ENCODE peak calls at places on chromosomes 12 and 14, in seven cellular contexts. One of them, this sample, is unnamed.

GRCh38 chr14:29648045-29648444 is 279.6 kb downstream of the PRKD1 start:
- DNase-seq in Kasumi-1: no peak
- DNase-seq in naive B cell: no peak
- DNase-seq in neural progenitor cell: no peak
- DNase-seq in KG1: no peak
- DNase-seq in MG63: no peak
- DNase-seq in C1 segment of cervical spinal cord: no peak
- DNase-seq in this sample: no peak

GRCh38 chr12:88897723-88898122 is 317.5 kb upstream of the KITLG start:
- DNase-seq in Kasumi-1: no peak
- DNase-seq in C1 segment of cervical spinal cord: no peak
- DNase-seq in MG63: peak; percentile 5
- DNase-seq in KG1: no peak
- DNase-seq in neural progenitor cell: no peak
- DNase-seq in naive B cell: no peak
- DNase-seq in this sample: no peak

GRCh38 chr12:19239616-19240234 is 110.2 kb downstream of the PLEKHA5 start:
- DNase-seq in KG1: no peak
- DNase-seq in Kasumi-1: no peak
- DNase-seq in C1 segment of cervical spinal cord: no peak
- DNase-seq in MG63: peak; percentile 86
- DNase-seq in naive B cell: no peak
- DNase-seq in neural progenitor cell: peak; percentile 29
- DNase-seq in this sample: no peak

GRCh38 chr14:24179961-24180726 is 8.3 kb downstream of the REC8 start:
- DNase-seq in neural progenitor cell: no peak
- DNase-seq in MG63: peak; percentile 21
- DNase-seq in C1 segment of cervical spinal cord: peak; percentile 23
- DNase-seq in naive B cell: no peak
- DNase-seq in KG1: no peak
- DNase-seq in Kasumi-1: no peak
- DNase-seq in this sample: no peak

GRCh38 chr14:90608925-90609324 is 207.3 kb downstream of the TTC7B start:
- DNase-seq in MG63: no peak
- DNase-seq in naive B cell: no peak
- DNase-seq in C1 segment of cervical spinal cord: no peak
- DNase-seq in KG1: no peak
- DNase-seq in Kasumi-1: no peak
- DNase-seq in neural progenitor cell: no peak
- DNase-seq in this sample: peak; percentile 12

GRCh38 chr14:86847176-86847575 is 1145.8 kb downstream of the GALC start:
- DNase-seq in C1 segment of cervical spinal cord: no peak
- DNase-seq in naive B cell: no peak
- DNase-seq in neural progenitor cell: no peak
- DNase-seq in Kasumi-1: no peak
- DNase-seq in MG63: no peak
- DNase-seq in KG1: no peak
- DNase-seq in this sample: no peak

GRCh38 chr12:47221256-47222023 is 141.7 kb upstream of the AMIGO2 start:
- DNase-seq in KG1: no peak
- DNase-seq in naive B cell: no peak
- DNase-seq in Kasumi-1: no peak
- DNase-seq in MG63: no peak
- DNase-seq in neural progenitor cell: no peak
- DNase-seq in C1 segment of cervical spinal cord: no peak
- DNase-seq in this sample: no peak

GRCh38 chr14:97917169-97917568 is 1120.0 kb downstream of the VRK1 start:
- DNase-seq in naive B cell: no peak
- DNase-seq in neural progenitor cell: no peak
- DNase-seq in KG1: no peak
- DNase-seq in Kasumi-1: no peak
- DNase-seq in MG63: no peak
- DNase-seq in C1 segment of cervical spinal cord: no peak
- DNase-seq in this sample: no peak